ENCODE peak calls at places on chromosomes 2 and 18, in seven cellular contexts. L, T, B, A, R, F and V are unnamed samples.

GRCh38 chr2:157173740-157174184 is 83.7 kb upstream of the GALNT5 start:
- DNase-seq in L (peak), T (peak), B (no peak), A (peak), R (no peak), F (peak), V (peak)

GRCh38 chr2:26018184-26018716 is 15.6 kb upstream of the RAB10 start:
- DNase-seq in L (peak), T (peak), B (peak), A (peak), R (no peak), F (peak), V (peak)

GRCh38 chr18:3581890-3582289 is 131.9 kb downstream of the TGIF1 start:
- DNase-seq in L (no peak), T (no peak), B (no peak), A (no peak), R (no peak), F (no peak), V (no peak)

GRCh38 chr2:88854528-88854927 is 163.1 kb downstream of the RPIA start:
- DNase-seq in L (no peak), T (no peak), B (no peak), A (no peak), R (peak), F (no peak), V (no peak)

GRCh38 chr2:207475546-207475945 is 54.2 kb upstream of the CREB1 start:
- DNase-seq in L (no peak), T (no peak), B (no peak), A (no peak), R (no peak), F (peak), V (peak)

GRCh38 chr2:113685471-113685870 is 58.4 kb downstream of the RABL2A start:
- DNase-seq in L (no peak), T (peak), B (no peak), A (no peak), R (no peak), F (peak), V (peak)

GRCh38 chr2:45000921-45001628 is 8.2 kb downstream of the SIX2 start:
- DNase-seq in L (no peak), T (no peak), B (peak), A (peak), R (no peak), F (peak), V (no peak)

GRCh38 chr18:50429207-50429948 is 54.5 kb downstream of the SKA1 start:
- DNase-seq in L (no peak), T (peak), B (peak), A (peak), R (peak), F (peak), V (no peak)

GRCh38 chr2:38505779-38506178 is 96.9 kb downstream of the HNRNPLL start:
- DNase-seq in L (no peak), T (peak), B (no peak), A (peak), R (no peak), F (peak), V (peak)

GRCh38 chr2:37020887-37021796 is 54.8 kb upstream of the STRN start:
- DNase-seq in L (no peak), T (peak), B (no peak), A (no peak), R (no peak), F (peak), V (peak)

GRCh38 chr2:170313636-170314348 is 135.8 kb downstream of the MYO3B start:
- DNase-seq in L (no peak), T (no peak), B (no peak), A (no peak), R (no peak), F (peak), V (peak)

GRCh38 chr2:222431859-222432258 is 7.5 kb downstream of the SGPP2 start:
- DNase-seq in L (no peak), T (no peak), B (no peak), A (no peak), R (no peak), F (no peak), V (no peak)

GRCh38 chr18:36460324-36460850 is 162.9 kb downstream of the FHOD3 start:
- DNase-seq in L (no peak), T (peak), B (no peak), A (no peak), R (no peak), F (no peak), V (no peak)

GRCh38 chr2:150141241-150142001 is 346.0 kb downstream of the RND3 start:
- DNase-seq in L (no peak), T (peak), B (no peak), A (no peak), R (no peak), F (peak), V (no peak)

GRCh38 chr18:26909599-26910290 is 44.2 kb upstream of the AQP4 start:
- DNase-seq in L (no peak), T (no peak), B (no peak), A (no peak), R (no peak), F (peak), V (no peak)

GRCh38 chr2:150280255-150280654 is 207.2 kb downstream of the RND3 start:
- DNase-seq in L (no peak), T (peak), B (no peak), A (peak), R (no peak), F (peak), V (peak)

GRCh38 chr18:9444549-9444948 is 30.8 kb upstream of the RALBP1 start:
- DNase-seq in L (no peak), T (no peak), B (no peak), A (no peak), R (no peak), F (no peak), V (no peak)

GRCh38 chr18:68426731-68427315 is 288.1 kb downstream of the TMX3 start:
- DNase-seq in L (no peak), T (peak), B (no peak), A (no peak), R (no peak), F (peak), V (peak)

GRCh38 chr2:158968396-158969161 is at the start of gene TANC1:
- DNase-seq in L (peak), T (peak), B (peak), A (peak), R (no peak), F (peak), V (peak)

GRCh38 chr18:77098554-77099174 is 33.9 kb downstream of the MBP start:
- DNase-seq in L (no peak), T (no peak), B (no peak), A (no peak), R (peak), F (peak), V (no peak)

GRCh38 chr18:10244341-10244740 is 210.1 kb upstream of the APCDD1 start:
- DNase-seq in L (no peak), T (no peak), B (no peak), A (no peak), R (no peak), F (no peak), V (no peak)

GRCh38 chr18:44895176-44895798 is 214.6 kb downstream of the SETBP1 start:
- DNase-seq in L (peak), T (peak), B (no peak), A (peak), R (peak), F (peak), V (peak)

GRCh38 chr2:147636238-147636887 is 208.5 kb upstream of the ACVR2A start:
- DNase-seq in L (no peak), T (peak), B (no peak), A (peak), R (no peak), F (peak), V (peak)

GRCh38 chr2:234691226-234691600 is 194.3 kb upstream of the ARL4C start:
- DNase-seq in L (no peak), T (no peak), B (no peak), A (no peak), R (no peak), F (no peak), V (no peak)
- H3K4me2 ChIP-seq in L (peak), T (no peak), B (peak), A (no peak), R (no peak), F (peak), V (peak)

GRCh38 chr18:7872569-7872968 is 305.5 kb downstream of the PTPRM start:
- DNase-seq in L (peak), T (peak), B (no peak), A (peak), R (no peak), F (peak), V (peak)
- H3K4me3 ChIP-seq in L (peak), T (no peak), B (no peak), A (no peak), R (no peak), F (no peak), V (no peak)

GRCh38 chr2:117269574-117269973 is 544.9 kb upstream of the DDX18 start:
- DNase-seq in L (no peak), T (no peak), B (no peak), A (no peak), R (no peak), F (no peak), V (no peak)
- H3K4me2 ChIP-seq in L (no peak), T (no peak), B (no peak), A (no peak), R (no peak), F (no peak), V (no peak)

DNA sequence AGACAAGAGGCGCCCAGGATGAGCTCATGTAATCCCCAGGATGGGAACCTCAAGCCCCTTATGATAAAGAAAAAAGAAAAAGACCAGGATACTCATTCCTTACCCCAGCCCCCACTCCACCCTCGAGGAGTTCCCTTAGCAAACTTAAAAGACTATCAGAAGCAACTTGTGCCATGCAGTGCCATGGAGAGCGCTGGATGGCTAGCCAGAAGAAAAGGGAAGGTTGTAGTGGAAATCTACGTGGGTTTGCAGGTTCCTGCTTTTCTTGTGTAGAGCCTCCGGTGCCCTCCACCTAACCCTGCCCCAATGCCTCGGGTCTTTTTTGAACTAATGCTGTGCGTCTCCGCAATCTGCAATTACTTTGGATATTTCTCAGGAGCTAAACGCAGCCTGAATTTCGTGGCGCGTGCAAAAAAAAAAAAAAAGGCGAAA is 16.2 kb upstream of the BCL11A start:
- DNase-seq in L (no peak), T (no peak), B (peak), A (no peak), R (no peak), F (peak), V (no peak)
- H3K4me3 ChIP-seq in L (no peak), T (peak), B (peak), A (peak), R (peak), F (peak), V (peak)

DNA sequence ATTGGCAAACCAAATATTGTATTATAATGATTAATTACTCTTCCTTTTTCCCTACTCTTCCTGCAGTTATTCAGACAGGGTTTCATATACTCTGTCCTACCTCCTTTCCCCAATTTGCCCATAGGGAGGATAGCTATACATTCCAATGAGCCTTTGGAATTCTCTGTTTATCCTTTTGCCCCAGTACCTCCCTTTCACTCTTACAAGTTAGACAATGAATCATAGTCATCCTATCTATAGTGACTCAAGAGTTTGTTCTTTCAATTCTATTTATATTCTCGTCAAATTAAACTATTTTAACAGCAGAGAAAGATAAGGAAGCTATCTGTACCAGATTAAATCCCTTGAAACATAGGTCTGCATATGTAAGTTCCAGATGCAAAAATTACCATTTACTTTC is 437.5 kb downstream of the NR4A2 start:
- DNase-seq in L (no peak), T (no peak), B (no peak), A (no peak), R (no peak), F (no peak), V (peak)
- H3K4me2 ChIP-seq in L (no peak), T (no peak), B (no peak), A (no peak), R (no peak), F (no peak), V (no peak)

GRCh38 chr2:179682756-179683155 is 178.7 kb downstream of the ZNF385B start:
- DNase-seq in L (no peak), T (no peak), B (no peak), A (no peak), R (no peak), F (no peak), V (no peak)

GRCh38 chr2:179677746-179678505 is 183.5 kb downstream of the ZNF385B start:
- DNase-seq in L (no peak), T (no peak), B (no peak), A (no peak), R (no peak), F (no peak), V (no peak)

GRCh38 chr2:179675435-179675834 is 186.0 kb downstream of the ZNF385B start:
- DNase-seq in L (no peak), T (no peak), B (no peak), A (no peak), R (no peak), F (no peak), V (no peak)

GRCh38 chr2:179671314-179671713 is 190.1 kb downstream of the ZNF385B start:
- DNase-seq in L (no peak), T (no peak), B (no peak), A (no peak), R (no peak), F (peak), V (no peak)

DNA sequence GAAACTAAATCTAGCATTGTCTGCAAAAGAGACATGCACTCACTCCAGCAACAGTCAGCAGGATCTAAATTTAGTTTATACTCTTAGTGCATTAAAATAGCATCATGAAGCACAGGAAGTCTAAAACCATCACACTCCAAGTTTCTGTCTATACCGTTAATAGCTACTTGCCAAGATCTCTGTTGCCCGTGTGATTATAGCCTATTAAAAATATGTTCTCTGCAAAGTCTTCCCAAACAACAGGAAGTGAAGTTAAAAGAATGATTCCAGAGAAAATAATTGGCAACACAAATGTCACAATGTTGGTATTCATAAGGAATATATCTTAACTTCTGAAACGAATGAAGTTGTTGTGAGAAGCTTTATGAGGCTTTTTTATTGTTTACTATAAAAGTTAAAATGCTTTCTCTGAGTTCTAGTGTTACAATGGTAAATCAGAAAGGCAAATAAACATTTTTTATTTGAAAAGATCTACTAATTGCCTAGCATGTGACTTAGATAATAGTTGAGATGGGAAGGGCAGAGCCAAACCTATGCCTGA is 184.2 kb downstream of the ZNF385B start:
- DNase-seq in L (no peak), T (peak), B (no peak), A (peak), R (peak), F (peak), V (no peak)
- H3K4me3 ChIP-seq in L (no peak), T (no peak), B (no peak), A (no peak), R (no peak), F (no peak), V (no peak)